ENCODE peak calls at places on chromosome 13, in six cellular contexts. D is breast epithelium, S is AG10803, H is fibroblast of lung, V is epithelial cell of esophagus, Q is tibial nerve. Y is an unnamed sample.

GRCh38 chr13:37884026-37884425 is 14.5 kb upstream of the TRPC4 start:
- DNase-seq in S (no peak), V (no peak), D (no peak), Q (no peak), H (no peak), Y (no peak)

GRCh38 chr13:31174018-31174417 is 12.3 kb upstream of the HSPH1 start:
- DNase-seq in V (peak), D (no peak), Q (no peak), S (peak), H (peak), Y (no peak)

GRCh38 chr13:94300401-94300800 is 179.1 kb downstream of the DCT start:
- DNase-seq in Q (no peak), V (no peak), H (no peak), D (no peak), S (no peak), Y (no peak)

GRCh38 chr13:110546389-110546788 is 15.1 kb downstream of the RAB20 start:
- DNase-seq in S (no peak), D (no peak), H (no peak), Q (no peak), V (no peak), Y (no peak)

GRCh38 chr13:105915451-105915850 is 620.0 kb downstream of the EFNB2 start:
- DNase-seq in Q (no peak), V (no peak), S (peak), H (no peak), D (no peak), Y (no peak)

GRCh38 chr13:107210216-107211010 is 642.5 kb upstream of the ARGLU1 start:
- DNase-seq in S (peak), V (no peak), Q (no peak), H (peak), D (no peak), Y (no peak)

GRCh38 chr13:71864094-71864980 is 2.7 kb downstream of the DACH1 start:
- DNase-seq in S (no peak), Q (no peak), V (peak), D (peak), H (peak), Y (no peak)

GRCh38 chr13:36920612-36921185 is 661 bp upstream of the SMAD9 start:
- DNase-seq in D (no peak), S (no peak), Q (no peak), H (no peak), V (no peak), Y (no peak)

GRCh38 chr13:37385248-37385647 is 213.3 kb downstream of the POSTN start:
- DNase-seq in H (no peak), V (no peak), Q (no peak), D (no peak), S (no peak), Y (no peak)

GRCh38 chr13:20127563-20128458 is 33.0 kb downstream of the GJA3 start:
- DNase-seq in S (peak), V (peak), Q (no peak), H (peak), D (peak), Y (peak)

GRCh38 chr13:80359459-80360297 is 18.8 kb upstream of the SPRY2 start:
- DNase-seq in D (no peak), H (peak), S (no peak), V (no peak), Q (no peak), Y (no peak)

GRCh38 chr13:93752506-93752905 is 525.9 kb downstream of the GPC6 start:
- DNase-seq in S (no peak), Q (no peak), V (no peak), D (no peak), H (no peak), Y (no peak)

GRCh38 chr13:50916701-50917184 is 7.2 kb downstream of the RNASEH2B start:
- DNase-seq in D (no peak), H (no peak), S (no peak), Q (no peak), V (no peak), Y (no peak)

GRCh38 chr13:37646531-37646930 is 48.0 kb upstream of the POSTN start:
- DNase-seq in S (no peak), D (no peak), H (no peak), V (no peak), Q (no peak), Y (no peak)

GRCh38 chr13:87676254-87677042 is 5.3 kb downstream of the SLITRK5 start:
- DNase-seq in V (no peak), Q (no peak), H (no peak), D (no peak), S (no peak), Y (no peak)

GRCh38 chr13:48783181-48783630 is 129.5 kb downstream of the CYSLTR2 start:
- DNase-seq in Q (peak), H (peak), D (peak), V (peak), S (peak), Y (no peak)

GRCh38 chr13:20161275-20161950 is 561 bp upstream of the GJA3 start:
- DNase-seq in V (no peak), H (no peak), D (no peak), Q (no peak), S (no peak), Y (peak)

GRCh38 chr13:106786006-106786579 is 218.2 kb upstream of the ARGLU1 start:
- DNase-seq in V (no peak), H (no peak), D (no peak), Q (no peak), S (no peak), Y (no peak)

GRCh38 chr13:46168341-46168740 is 13.6 kb downstream of the LCP1 start:
- DNase-seq in Q (no peak), V (peak), D (peak), H (no peak), S (no peak), Y (peak)

GRCh38 chr13:33146843-33147611 is 130.8 kb downstream of the KL start:
- DNase-seq in D (no peak), Q (no peak), V (no peak), H (no peak), S (no peak), Y (no peak)

GRCh38 chr13:95267662-95268369 is 33.4 kb downstream of the ABCC4 start:
- DNase-seq in H (peak), V (peak), S (peak), D (no peak), Q (no peak), Y (no peak)

GRCh38 chr13:104461049-104461448 is 1394.8 kb upstream of the SLC10A2 start:
- DNase-seq in V (no peak), Q (no peak), H (no peak), D (no peak), S (no peak), Y (no peak)

GRCh38 chr13:73741111-73741510 is 393.1 kb downstream of the KLF12 start:
- DNase-seq in D (no peak), V (no peak), S (peak), H (no peak), Q (no peak), Y (no peak)

GRCh38 chr13:60397693-60398437 is 845 bp downstream of the TDRD3 start:
- DNase-seq in D (peak), V (peak), Q (peak), S (peak), H (peak), Y (no peak)

GRCh38 chr13:51222510-51223283 is 499 bp downstream of the FAM124A start:
- DNase-seq in H (no peak), V (no peak), D (no peak), Q (no peak), S (no peak), Y (peak)

GRCh38 chr13:31670831-31671617 is 68.3 kb upstream of the RXFP2 start:
- DNase-seq in S (peak), Q (no peak), V (no peak), H (peak), D (no peak), Y (no peak)

GRCh38 chr13:73465629-73465974 is 406.8 kb downstream of the KLF5 start:
- DNase-seq in Q (no peak), H (peak), D (no peak), S (peak), V (peak), Y (no peak)

GRCh38 chr13:28819748-28820098 is 416 bp upstream of the MTUS2 start:
- DNase-seq in Q (no peak), H (peak), S (peak), V (peak), D (no peak), Y (no peak)
- H3K4me3 ChIP-seq in Q (no peak), H (no peak), S (no peak), V (no peak), D (peak), Y (no peak)

GRCh38 chr13:52599037-52599852 is 43.0 kb upstream of the HNRNPA1L2 start:
- DNase-seq in S (peak), Q (no peak), H (peak), D (peak), V (peak), Y (no peak)
- H3K4me3 ChIP-seq in S (peak), Q (peak), H (no peak), D (peak), V (peak), Y (peak)

GRCh38 chr13:40670307-40670706 is 3.9 kb upstream of the FOXO1 start:
- DNase-seq in H (no peak), D (no peak), Q (no peak), V (no peak), S (no peak), Y (no peak)

GRCh38 chr13:40673061-40673397 is 6.6 kb upstream of the FOXO1 start:
- DNase-seq in V (peak), H (no peak), D (no peak), Q (no peak), S (no peak), Y (no peak)

GRCh38 chr13:40673414-40673813 is 7.0 kb upstream of the FOXO1 start:
- DNase-seq in Q (no peak), V (no peak), S (no peak), D (no peak), H (no peak), Y (no peak)

GRCh38 chr13:40676007-40676406 is 9.6 kb upstream of the FOXO1 start:
- DNase-seq in H (no peak), D (no peak), V (no peak), Q (no peak), S (no peak), Y (no peak)

GRCh38 chr13:40672310-40673060 is 6.0 kb upstream of the FOXO1 start:
- DNase-seq in D (no peak), V (peak), H (peak), S (peak), Q (no peak), Y (no peak)
- H3K4me3 ChIP-seq in D (no peak), V (no peak), H (no peak), S (no peak), Q (no peak), Y (peak)

DNA sequence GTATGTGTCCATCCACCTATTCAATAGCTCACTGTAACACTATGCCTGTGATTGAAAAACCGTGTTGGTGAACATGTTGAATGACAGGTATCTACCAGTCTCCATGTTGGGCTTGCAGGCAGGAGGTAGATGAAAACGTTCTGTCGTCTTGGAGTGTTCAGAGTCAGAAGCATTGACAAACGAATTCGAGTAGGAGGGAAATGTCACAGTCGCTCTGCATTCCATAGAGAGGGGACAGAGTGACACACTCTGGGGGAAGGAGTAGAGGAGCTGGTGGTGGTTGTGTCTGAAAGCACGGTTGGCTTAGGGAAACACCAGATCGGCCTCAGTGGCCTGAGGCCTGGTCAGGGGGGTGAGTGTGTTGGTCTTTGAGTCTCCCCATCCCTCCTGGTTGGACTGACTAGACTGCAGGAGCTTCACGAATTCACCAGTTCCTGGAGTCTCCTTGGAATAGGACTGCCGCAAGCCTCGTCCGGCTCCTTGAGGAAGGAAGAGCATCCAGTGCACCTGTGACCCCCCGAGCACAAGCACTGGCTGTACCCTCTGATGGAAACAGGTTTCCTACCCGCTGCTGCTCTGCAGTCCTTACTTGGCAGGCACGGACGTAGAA is 105.0 kb upstream of the C1QTNF9B start:
- DNase-seq in Q (no peak), D (no peak), H (no peak), S (no peak), V (no peak), Y (no peak)
- H3K4me3 ChIP-seq in Q (no peak), D (no peak), H (no peak), S (no peak), V (no peak), Y (no peak)

DNA sequence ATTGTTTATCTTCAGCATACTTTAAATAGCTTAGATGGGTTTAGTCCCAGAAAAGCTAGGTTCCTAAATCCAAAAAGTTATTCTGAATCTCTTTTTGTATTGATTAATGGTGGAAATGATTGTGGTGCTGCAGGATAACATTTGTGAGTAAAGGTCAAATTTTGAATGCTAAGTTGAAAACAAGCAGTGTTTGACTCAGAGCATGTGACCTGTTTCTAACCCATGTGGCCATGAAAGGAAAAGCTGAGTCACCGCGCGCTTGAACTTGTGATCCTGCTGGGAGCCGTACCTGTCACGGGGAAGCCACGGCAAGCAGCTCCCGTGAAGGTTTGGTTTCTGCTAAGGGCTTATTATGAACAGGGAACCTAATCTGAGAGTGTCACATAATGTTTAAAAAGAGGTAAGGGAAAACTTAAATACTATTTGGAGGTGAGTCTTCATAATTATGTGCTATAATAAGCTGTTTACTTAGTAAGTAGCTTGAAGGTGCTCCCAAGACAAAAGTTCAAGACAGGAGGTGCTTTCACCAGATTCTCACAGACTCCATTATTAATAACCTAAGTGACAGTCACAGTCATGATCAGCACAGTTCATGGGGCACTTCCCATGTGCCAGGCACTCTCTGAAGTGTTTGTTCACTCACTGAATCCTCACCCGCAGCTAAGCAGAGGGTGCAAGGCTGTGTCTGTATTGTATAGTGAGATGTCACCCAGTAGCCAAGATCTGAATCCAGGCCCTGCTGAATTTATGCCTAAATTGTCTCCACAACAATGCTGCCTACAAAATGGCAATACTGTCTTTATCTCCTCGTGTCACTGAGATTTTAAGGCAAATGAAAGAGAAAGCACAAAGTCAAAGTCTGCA is 286.5 kb downstream of the MYO16 start:
- DNase-seq in V (peak), S (peak), D (peak), Q (peak), H (peak), Y (peak)
- H3K4me3 ChIP-seq in V (no peak), S (peak), D (no peak), Q (no peak), H (no peak), Y (peak)

DNA sequence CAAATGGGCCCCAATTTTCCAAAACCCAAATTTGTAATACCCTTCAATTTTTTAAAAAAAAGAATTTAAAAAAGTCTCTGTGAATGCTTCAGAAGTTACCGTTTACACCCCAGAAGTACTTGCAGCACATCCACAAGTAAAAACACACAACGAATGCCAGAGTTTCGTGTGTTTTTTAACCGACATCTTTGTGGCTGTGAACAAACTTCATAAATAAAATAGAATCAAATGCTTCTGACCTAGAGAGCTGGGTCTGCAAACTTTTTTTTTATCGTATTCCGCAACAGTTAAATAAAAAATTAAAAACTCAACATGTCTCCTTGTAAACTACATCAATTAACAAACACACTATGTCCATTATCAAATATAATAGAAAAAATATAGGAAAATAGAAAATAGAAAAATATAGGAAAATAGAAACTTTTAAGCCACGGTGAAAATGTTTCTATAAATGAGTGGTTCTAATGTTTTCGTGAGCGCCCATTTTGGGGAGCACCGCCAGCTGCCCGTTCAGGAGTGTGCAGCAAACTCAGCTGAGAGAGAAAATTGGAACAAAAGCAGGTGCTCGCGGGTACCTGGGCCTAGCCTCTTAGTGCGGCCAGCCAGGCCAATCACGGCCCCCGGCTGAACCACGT is 384 bp upstream of the PDX1 start:
- DNase-seq in D (no peak), Q (no peak), V (no peak), H (no peak), S (no peak), Y (no peak)
- H3K4me3 ChIP-seq in D (peak), Q (peak), V (no peak), H (no peak), S (no peak), Y (no peak)

DNA sequence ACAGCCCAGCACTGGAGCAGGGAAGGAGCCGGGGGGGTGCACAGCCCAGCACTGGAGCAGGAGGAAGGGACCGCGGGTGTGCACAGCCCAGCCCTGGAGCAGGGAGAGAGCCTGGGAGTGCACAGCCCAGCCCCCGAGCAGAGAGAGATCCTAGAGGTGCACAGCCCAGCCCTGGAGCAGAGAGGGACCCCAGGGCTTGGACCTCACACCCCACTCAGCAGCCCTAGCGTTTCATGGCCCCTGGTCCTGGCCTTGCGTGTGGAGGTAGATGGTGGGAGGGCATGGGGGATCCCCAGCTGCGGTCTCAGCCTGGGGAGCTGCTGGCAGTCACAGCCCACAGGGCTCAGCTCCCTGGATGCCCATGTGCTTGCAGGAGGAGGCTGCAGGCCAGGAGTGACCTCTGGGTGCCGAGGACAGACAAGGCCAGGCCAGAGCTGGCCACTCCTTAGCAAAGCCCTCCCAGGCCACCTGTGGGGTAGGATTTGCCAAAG is 25.1 kb downstream of the GAS6 start:
- DNase-seq in D (no peak), Q (no peak), S (no peak), H (no peak), V (no peak), Y (no peak)
- H3K4me3 ChIP-seq in D (peak), Q (no peak), S (peak), H (peak), V (peak), Y (no peak)

GRCh38 chr13:77749481-77749880 is 52.0 kb downstream of the SLAIN1 start:
- DNase-seq in D (no peak), V (no peak), S (no peak), Q (no peak), H (no peak), Y (no peak)

GRCh38 chr13:77752512-77753069 is 55.1 kb downstream of the SLAIN1 start:
- DNase-seq in S (no peak), V (no peak), H (no peak), Q (no peak), D (no peak), Y (no peak)

DNA sequence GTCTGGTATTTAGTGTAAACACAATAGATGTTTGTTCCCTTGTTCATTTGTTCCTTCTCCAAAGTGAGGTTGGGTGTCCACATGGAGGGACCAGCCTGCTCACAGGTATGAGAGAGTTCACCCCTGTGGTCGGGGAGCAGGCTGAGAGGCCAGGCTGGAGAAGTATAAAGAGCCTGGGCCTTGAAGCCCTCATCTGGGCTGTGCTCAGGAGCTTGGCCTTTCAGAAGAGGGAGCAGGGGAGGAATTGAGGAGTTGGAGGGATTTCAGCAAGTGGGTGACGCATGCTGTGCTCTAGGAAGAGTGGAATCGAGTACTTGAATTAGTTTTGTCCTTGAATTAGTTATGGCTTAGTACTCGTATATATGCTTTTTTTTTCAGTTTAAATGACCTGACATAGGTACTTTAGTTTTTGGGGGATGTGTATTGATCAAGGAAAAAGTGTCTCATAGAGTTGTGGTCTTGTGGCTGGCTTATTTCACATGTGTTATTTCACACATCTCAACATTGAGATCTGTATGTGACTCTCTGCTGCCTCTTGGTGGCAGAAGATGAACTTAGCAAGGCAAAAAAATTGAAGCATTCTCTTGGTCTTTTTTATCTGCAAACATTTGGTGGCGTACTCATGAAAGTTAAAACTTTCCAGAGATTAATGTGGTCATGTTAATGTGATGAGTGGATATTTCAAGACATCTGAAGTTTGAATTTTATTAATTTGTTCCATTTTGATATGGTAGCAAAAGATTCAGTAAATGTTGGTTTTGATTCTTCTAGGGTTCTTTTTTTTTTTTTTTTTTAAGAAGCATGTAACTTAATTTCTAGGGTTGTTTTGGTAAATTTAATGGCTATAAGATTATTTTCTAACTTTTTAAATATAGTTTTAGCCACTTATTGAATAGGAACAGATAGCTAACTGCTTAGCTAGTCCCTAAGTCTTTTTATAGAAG is 54.3 kb downstream of the SLAIN1 start:
- DNase-seq in S (peak), D (no peak), V (peak), Q (no peak), H (peak), Y (peak)
- H3K4me3 ChIP-seq in S (no peak), D (no peak), V (no peak), Q (no peak), H (no peak), Y (no peak)